ENCODE peak calls at places on chromosomes 13 and 19, in eight cellular contexts. V, U, R, E, A, Z, L and N are unnamed samples.

GRCh38 chr19:2247433-2248101 is 1.6 kb upstream of the AMH start:
- DNase-seq in V (no peak), U (no peak), R (peak), E (no peak), A (no peak), Z (no peak), L (no peak), N (no peak)

GRCh38 chr13:75312884-75313520 is 169.0 kb downstream of the TBC1D4 start:
- DNase-seq in V (peak), U (no peak), R (no peak), E (no peak), A (no peak), Z (no peak), L (no peak), N (no peak)

GRCh38 chr13:41603917-41604316 is 146.6 kb downstream of the RGCC start:
- DNase-seq in V (no peak), U (peak), R (no peak), E (no peak), A (no peak), Z (no peak), L (no peak), N (no peak)

GRCh38 chr13:86569974-86570373 is 770.8 kb upstream of the SLITRK6 start:
- DNase-seq in V (no peak), U (no peak), R (no peak), E (no peak), A (no peak), Z (no peak), L (no peak), N (no peak)

GRCh38 chr13:113669871-113670341 is 2.9 kb downstream of the GRK1 start:
- DNase-seq in V (no peak), U (no peak), R (no peak), E (no peak), A (no peak), Z (no peak), L (no peak), N (no peak)

GRCh38 chr13:43303040-43303729 is 279.8 kb downstream of the DNAJC15 start:
- DNase-seq in V (peak), U (peak), R (peak), E (no peak), A (peak), Z (peak), L (peak), N (peak)

GRCh38 chr19:3710265-3710812 is 2.2 kb downstream of the TJP3 start:
- DNase-seq in V (no peak), U (peak), R (peak), E (no peak), A (peak), Z (no peak), L (peak), N (peak)

GRCh38 chr19:1104452-1105216 is 840 bp downstream of the GPX4 start:
- DNase-seq in V (peak), U (peak), R (peak), E (no peak), A (peak), Z (peak), L (no peak), N (peak)

GRCh38 chr19:36213793-36214387 is 575 bp downstream of the ZNF565 start:
- DNase-seq in V (no peak), U (no peak), R (no peak), E (no peak), A (no peak), Z (no peak), L (no peak), N (no peak)

GRCh38 chr13:73274147-73274546 is 215.3 kb downstream of the KLF5 start:
- DNase-seq in V (no peak), U (peak), R (no peak), E (no peak), A (no peak), Z (no peak), L (no peak), N (no peak)

GRCh38 chr13:38849316-38849715 is 141.3 kb downstream of the STOML3 start:
- DNase-seq in V (no peak), U (peak), R (no peak), E (peak), A (no peak), Z (no peak), L (no peak), N (no peak)

GRCh38 chr13:36530050-36530789 is 97.9 kb downstream of the CCNA1 start:
- DNase-seq in V (no peak), U (peak), R (no peak), E (peak), A (no peak), Z (no peak), L (no peak), N (peak)

GRCh38 chr19:46840157-46840942 is 10.3 kb downstream of the AP2S1 start:
- DNase-seq in V (peak), U (peak), R (peak), E (no peak), A (peak), Z (no peak), L (no peak), N (peak)

GRCh38 chr13:42753697-42754096 is 27.7 kb upstream of the FAM216B start:
- DNase-seq in V (no peak), U (peak), R (no peak), E (no peak), A (no peak), Z (no peak), L (no peak), N (peak)

GRCh38 chr13:46341112-46341711 is 45.8 kb downstream of the RUBCNL start:
- DNase-seq in V (peak), U (peak), R (no peak), E (peak), A (no peak), Z (no peak), L (no peak), N (no peak)

GRCh38 chr13:35179494-35179893 is 237.4 kb downstream of the NBEA start:
- DNase-seq in V (no peak), U (peak), R (no peak), E (no peak), A (peak), Z (no peak), L (no peak), N (no peak)

GRCh38 chr19:48926909-48927308 is 6.6 kb upstream of the DHDH start:
- DNase-seq in V (peak), U (peak), R (peak), E (peak), A (no peak), Z (no peak), L (no peak), N (peak)

GRCh38 chr13:24341439-24341838 is 32.1 kb downstream of the C1QTNF9 start:
- DNase-seq in V (no peak), U (peak), R (no peak), E (peak), A (no peak), Z (no peak), L (no peak), N (no peak)

GRCh38 chr13:24747248-24748151 is 16.5 kb upstream of the RNF17 start:
- DNase-seq in V (peak), U (peak), R (no peak), E (no peak), A (peak), Z (no peak), L (peak), N (peak)

GRCh38 chr19:16726916-16727315 is 7.3 kb downstream of the NWD1 start:
- DNase-seq in V (no peak), U (no peak), R (no peak), E (no peak), A (no peak), Z (no peak), L (no peak), N (no peak)

GRCh38 chr13:99151516-99151915 is 49.1 kb upstream of the UBAC2 start:
- DNase-seq in V (peak), U (peak), R (no peak), E (peak), A (no peak), Z (no peak), L (no peak), N (no peak)

GRCh38 chr19:31127132-31127967 is 221.9 kb downstream of the TSHZ3 start:
- DNase-seq in V (no peak), U (peak), R (no peak), E (peak), A (no peak), Z (no peak), L (no peak), N (no peak)

GRCh38 chr19:44951179-44952159 is 3.7 kb upstream of the CLPTM1 start:
- DNase-seq in V (peak), U (peak), R (peak), E (peak), A (peak), Z (peak), L (peak), N (peak)

GRCh38 chr19:17725422-17726078 is 6.3 kb downstream of the MAP1S start:
- DNase-seq in V (no peak), U (no peak), R (no peak), E (no peak), A (no peak), Z (no peak), L (no peak), N (no peak)

GRCh38 chr13:20073775-20074174 is 87.1 kb downstream of the GJA3 start:
- DNase-seq in V (no peak), U (no peak), R (no peak), E (no peak), A (no peak), Z (no peak), L (no peak), N (no peak)